ENCODE peak calls at places on chromosomes 3 and 15, in five cellular contexts. W is bronchial epithelial cell; S is activated CD4-positive, CD25-positive, alpha-beta regulatory T cell; Y is AG04450; R is activated T-cell treated with anti-CD3 and anti-CD28 coated beads for 1 hour. B is an unnamed sample.

GRCh38 chr3:183734750-183735284 is 37.2 kb downstream of the YEATS2 start:
- DNase-seq in W (no peak), S (no peak), Y (no peak), R (no peak), B (no peak)

GRCh38 chr3:134355416-134355815 is 18.8 kb downstream of the AMOTL2 start:
- DNase-seq in W (no peak), S (no peak), Y (no peak), R (no peak), B (no peak)

GRCh38 chr3:70111381-70111780 is 111.8 kb downstream of the SAMMSON start:
- DNase-seq in W (peak), S (no peak), Y (no peak), R (no peak), B (no peak)

GRCh38 chr3:49911611-49912010 is 7.9 kb upstream of the MST1R start:
- DNase-seq in W (no peak), S (no peak), Y (no peak), R (no peak), B (no peak)

GRCh38 chr3:46080124-46080991 is 53.1 kb upstream of the XCR1 start:
- DNase-seq in W (peak), S (no peak), Y (no peak), R (no peak), B (no peak)

GRCh38 chr3:124730920-124731297 is 657 bp downstream of the UMPS start:
- DNase-seq in W (no peak), S (no peak), Y (no peak), R (no peak), B (no peak)

GRCh38 chr3:49727924-49728361 is 4.2 kb upstream of the GMPPB start:
- DNase-seq in W (no peak), S (no peak), Y (no peak), R (no peak), B (no peak)

GRCh38 chr3:44886561-44886960 is 12.2 kb downstream of the TGM4 start:
- DNase-seq in W (peak), S (no peak), Y (no peak), R (no peak), B (no peak)

GRCh38 chr3:134476306-134476705 is 9.5 kb downstream of the ANAPC13 start:
- DNase-seq in W (no peak), S (no peak), Y (no peak), R (no peak), B (no peak)

GRCh38 chr15:62190257-62190656 is 25.2 kb upstream of the C2CD4B start:
- DNase-seq in W (peak), S (no peak), Y (no peak), R (no peak), B (no peak)

GRCh38 chr3:123642182-123642956 is 57.5 kb upstream of the HACD2 start:
- DNase-seq in W (peak), S (no peak), Y (peak), R (peak), B (peak)

GRCh38 chr3:51718547-51719412 is 11.9 kb downstream of the GRM2 start:
- DNase-seq in W (peak), S (no peak), Y (no peak), R (no peak), B (no peak)

B was measured in AG04449.